ENCODE peak calls at places on chromosome 20, in seven cellular contexts. One of them, this sample, is unnamed.

GRCh38 chr20:52405417-52405816 is 213.8 kb upstream of the ZFP64 start:
- DNase-seq in H9: no peak
- DNase-seq in mesendoderm: no peak
- DNase-seq in IMR-90: no peak
- DNase-seq in H1: no peak
- DNase-seq in neuronal stem cell: no peak
- DNase-seq in trophoblast cell: no peak
- DNase-seq in this sample: no peak

GRCh38 chr20:39716796-39717341 is 754.7 kb downstream of the DHX35 start:
- DNase-seq in H9: no peak
- DNase-seq in mesendoderm: peak
- DNase-seq in IMR-90: no peak
- DNase-seq in H1: no peak
- DNase-seq in neuronal stem cell: no peak
- DNase-seq in trophoblast cell: no peak
- DNase-seq in this sample: no peak

GRCh38 chr20:59421089-59421488 is 120.7 kb downstream of the EDN3 start:
- DNase-seq in H9: no peak
- DNase-seq in mesendoderm: no peak
- DNase-seq in IMR-90: no peak
- DNase-seq in H1: no peak
- DNase-seq in neuronal stem cell: no peak
- DNase-seq in trophoblast cell: no peak
- DNase-seq in this sample: no peak

GRCh38 chr20:4512891-4513550 is 208.7 kb upstream of the PRND start:
- DNase-seq in H9: no peak
- DNase-seq in mesendoderm: peak
- DNase-seq in IMR-90: peak
- DNase-seq in H1: no peak
- DNase-seq in neuronal stem cell: no peak
- DNase-seq in trophoblast cell: no peak
- DNase-seq in this sample: peak

GRCh38 chr20:22716824-22717351 is 132.5 kb upstream of the FOXA2 start:
- DNase-seq in H9: no peak
- DNase-seq in mesendoderm: no peak
- DNase-seq in IMR-90: peak
- DNase-seq in H1: no peak
- DNase-seq in neuronal stem cell: no peak
- DNase-seq in trophoblast cell: no peak
- DNase-seq in this sample: peak

GRCh38 chr20:34689486-34689885 is 12.6 kb upstream of the PIGU start:
- DNase-seq in H9: no peak
- DNase-seq in mesendoderm: no peak
- DNase-seq in IMR-90: no peak
- DNase-seq in H1: no peak
- DNase-seq in neuronal stem cell: no peak
- DNase-seq in trophoblast cell: no peak
- DNase-seq in this sample: peak

GRCh38 chr20:25221592-25222460 is 26.1 kb upstream of the PYGB start:
- DNase-seq in H9: no peak
- DNase-seq in mesendoderm: no peak
- DNase-seq in IMR-90: no peak
- DNase-seq in H1: no peak
- DNase-seq in neuronal stem cell: no peak
- DNase-seq in trophoblast cell: no peak
- DNase-seq in this sample: no peak

GRCh38 chr20:3889489-3890409 is 562 bp downstream of the PANK2 start:
- DNase-seq in H9: no peak
- DNase-seq in mesendoderm: peak
- DNase-seq in IMR-90: no peak
- DNase-seq in H1: peak
- DNase-seq in neuronal stem cell: no peak
- DNase-seq in trophoblast cell: no peak
- DNase-seq in this sample: peak

DNA sequence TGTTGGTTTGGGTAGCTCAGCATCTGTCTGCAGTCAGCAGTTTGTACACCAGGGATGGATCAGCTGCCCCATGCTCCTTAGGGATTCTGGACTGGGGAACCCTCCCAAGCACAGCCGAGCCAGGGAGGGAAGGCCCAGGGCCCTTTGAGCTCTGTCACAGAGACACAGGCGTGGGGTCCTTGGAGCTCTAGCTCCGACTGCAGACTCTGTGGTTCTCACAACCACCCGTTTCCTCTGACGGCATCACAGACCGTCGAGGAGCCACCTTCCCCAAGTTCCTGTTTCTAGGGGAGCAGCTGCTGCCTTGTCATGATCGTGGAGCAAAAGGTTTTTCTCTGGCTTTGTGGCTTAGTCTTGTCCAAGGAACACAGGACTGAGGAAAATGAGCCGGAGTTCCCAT is at the start of gene SLA2:
- DNase-seq in H9: no peak
- DNase-seq in mesendoderm: no peak
- DNase-seq in IMR-90: no peak
- DNase-seq in H1: no peak
- DNase-seq in neuronal stem cell: no peak
- DNase-seq in trophoblast cell: no peak
- DNase-seq in this sample: no peak
- H3K27ac ChIP-seq in H9: no peak
- H3K27ac ChIP-seq in mesendoderm: no peak
- H3K27ac ChIP-seq in IMR-90: no peak
- H3K27ac ChIP-seq in H1: no peak
- H3K27ac ChIP-seq in neuronal stem cell: peak
- H3K27ac ChIP-seq in trophoblast cell: no peak
- H3K27ac ChIP-seq in this sample: no peak

GRCh38 chr20:49548371-49548947 is 19.5 kb downstream of the PTGIS start:
- DNase-seq in H9: no peak
- DNase-seq in mesendoderm: no peak
- DNase-seq in IMR-90: no peak
- DNase-seq in H1: no peak
- DNase-seq in neuronal stem cell: no peak
- DNase-seq in trophoblast cell: no peak
- DNase-seq in this sample: no peak

GRCh38 chr20:49549806-49550551 is 18.0 kb downstream of the PTGIS start:
- DNase-seq in H9: no peak
- DNase-seq in mesendoderm: no peak
- DNase-seq in IMR-90: no peak
- DNase-seq in H1: peak
- DNase-seq in neuronal stem cell: no peak
- DNase-seq in trophoblast cell: no peak
- DNase-seq in this sample: no peak

GRCh38 chr20:49557449-49557848 is 10.5 kb downstream of the PTGIS start:
- DNase-seq in H9: no peak
- DNase-seq in mesendoderm: no peak
- DNase-seq in IMR-90: peak
- DNase-seq in H1: no peak
- DNase-seq in neuronal stem cell: no peak
- DNase-seq in trophoblast cell: no peak
- DNase-seq in this sample: no peak

DNA sequence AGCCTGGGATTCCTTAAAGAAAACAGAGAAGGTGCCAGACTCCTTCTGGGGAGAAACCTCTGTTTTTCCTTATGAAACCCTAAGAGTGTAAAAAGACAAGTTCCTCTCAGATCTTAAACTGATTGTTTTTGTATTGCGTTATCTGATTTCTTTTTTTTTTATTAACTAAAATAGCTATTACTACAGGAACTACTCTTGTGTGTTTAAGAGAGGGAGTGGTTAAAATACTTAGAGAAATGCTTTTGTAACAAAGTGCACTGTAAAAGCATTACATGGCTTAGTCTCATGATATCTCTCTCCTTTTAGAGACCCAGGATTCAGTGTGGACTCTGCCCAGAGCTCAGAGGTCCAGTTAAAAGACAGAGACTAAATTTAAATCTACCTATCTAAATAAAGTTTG is 15.9 kb downstream of the PTGIS start:
- DNase-seq in H9: no peak
- DNase-seq in mesendoderm: no peak
- DNase-seq in IMR-90: no peak
- DNase-seq in H1: no peak
- DNase-seq in neuronal stem cell: no peak
- DNase-seq in trophoblast cell: no peak
- DNase-seq in this sample: no peak
- H2AK5ac ChIP-seq in H9: no peak
- H2AK5ac ChIP-seq in mesendoderm: no peak
- H2AK5ac ChIP-seq in IMR-90: no peak
- H2AK5ac ChIP-seq in H1: no peak
- H2AK5ac ChIP-seq in neuronal stem cell: no peak
- H2AK5ac ChIP-seq in trophoblast cell: no peak
- H2AK5ac ChIP-seq in this sample: no peak

DNA sequence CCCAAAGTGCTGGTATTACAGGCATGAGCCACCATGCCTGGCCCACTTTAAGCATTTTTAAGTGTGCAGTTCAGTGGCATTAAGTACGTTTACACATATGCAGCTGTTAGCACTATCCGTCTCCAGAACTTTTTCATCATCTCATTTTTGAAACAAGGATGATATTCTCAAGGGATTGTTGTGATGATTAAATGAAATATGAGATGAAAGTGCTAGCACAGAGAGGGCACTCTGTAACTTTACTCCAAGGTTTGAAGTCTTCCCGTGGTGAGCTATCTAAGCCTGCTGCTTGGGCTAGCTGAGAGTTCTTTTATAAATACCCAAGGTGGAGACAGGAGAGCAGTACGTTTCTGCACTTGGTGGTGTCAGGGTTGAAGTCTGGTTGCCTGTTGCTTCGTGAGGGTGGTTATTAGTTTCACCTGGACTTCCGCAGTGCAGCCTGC is 6.6 kb downstream of the TM9SF4 start:
- DNase-seq in H9: no peak
- DNase-seq in mesendoderm: no peak
- DNase-seq in IMR-90: peak
- DNase-seq in H1: no peak
- DNase-seq in neuronal stem cell: no peak
- DNase-seq in trophoblast cell: no peak
- DNase-seq in this sample: no peak
- H3K27ac ChIP-seq in H9: no peak
- H3K27ac ChIP-seq in mesendoderm: no peak
- H3K27ac ChIP-seq in IMR-90: no peak
- H3K27ac ChIP-seq in H1: no peak
- H3K27ac ChIP-seq in neuronal stem cell: no peak
- H3K27ac ChIP-seq in trophoblast cell: no peak
- H3K27ac ChIP-seq in this sample: no peak

DNA sequence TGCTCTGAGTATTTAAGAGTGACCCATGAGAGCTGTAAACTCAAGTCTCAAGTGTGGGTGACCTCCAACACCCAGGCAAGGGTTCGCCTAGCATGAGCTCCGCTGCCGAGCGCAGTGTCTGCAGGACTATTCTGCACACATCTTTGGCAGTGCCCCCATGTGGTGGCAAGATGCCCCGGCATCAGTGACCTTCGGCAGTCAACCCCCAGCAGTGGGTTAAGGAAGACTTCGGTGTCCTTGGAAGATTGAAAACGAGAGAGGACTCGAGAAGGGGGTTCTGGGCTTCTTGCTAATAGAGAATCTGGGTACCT is 43.1 kb downstream of the RBM38 start:
- DNase-seq in H9: no peak
- DNase-seq in mesendoderm: no peak
- DNase-seq in IMR-90: no peak
- DNase-seq in H1: no peak
- DNase-seq in neuronal stem cell: no peak
- DNase-seq in trophoblast cell: no peak
- DNase-seq in this sample: no peak
- H2AK5ac ChIP-seq in H9: no peak
- H2AK5ac ChIP-seq in mesendoderm: no peak
- H2AK5ac ChIP-seq in IMR-90: no peak
- H2AK5ac ChIP-seq in H1: no peak
- H2AK5ac ChIP-seq in neuronal stem cell: peak
- H2AK5ac ChIP-seq in trophoblast cell: no peak
- H2AK5ac ChIP-seq in this sample: no peak

DNA sequence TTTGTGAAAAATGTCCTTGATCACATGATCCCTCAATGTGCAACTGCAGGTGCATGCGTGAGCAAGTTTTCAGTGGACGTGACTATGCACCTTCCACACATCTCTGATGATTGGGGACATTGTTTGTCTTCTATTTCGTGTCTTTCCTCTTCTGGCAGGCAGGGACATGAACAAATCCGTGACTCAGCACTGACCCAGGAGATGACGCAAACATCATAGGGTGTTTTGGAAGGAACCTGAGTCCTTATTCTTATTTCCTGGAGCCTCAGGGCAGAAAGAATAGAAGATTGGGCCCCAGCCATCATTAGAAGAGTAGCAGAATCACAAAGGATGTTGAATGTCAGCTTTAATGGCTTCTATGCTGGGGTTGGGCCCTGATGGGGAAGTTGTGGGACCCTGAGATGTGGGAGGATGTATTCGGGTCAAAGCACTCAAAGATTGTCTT is 11.9 kb upstream of the SIRPD start:
- DNase-seq in H9: no peak
- DNase-seq in mesendoderm: no peak
- DNase-seq in IMR-90: peak
- DNase-seq in H1: no peak
- DNase-seq in neuronal stem cell: no peak
- DNase-seq in trophoblast cell: no peak
- DNase-seq in this sample: no peak
- H3K27ac ChIP-seq in H9: no peak
- H3K27ac ChIP-seq in mesendoderm: no peak
- H3K27ac ChIP-seq in IMR-90: no peak
- H3K27ac ChIP-seq in H1: no peak
- H3K27ac ChIP-seq in neuronal stem cell: no peak
- H3K27ac ChIP-seq in trophoblast cell: no peak
- H3K27ac ChIP-seq in this sample: no peak

This sample was measured in mesenchymal stem cell.